ENCODE peak calls at places on chromosomes 7 and 10, in seven cellular contexts. One of them, this sample, is unnamed.

GRCh38 chr7:49644402-49645166 is 128.9 kb upstream of the VWC2 start:
- DNase-seq in GM10248: no peak
- DNase-seq in sigmoid colon: no peak
- DNase-seq in fibroblast of pulmonary artery: no peak
- DNase-seq in A549: no peak
- DNase-seq in tibial artery: no peak
- DNase-seq in CD4-positive, alpha-beta T cell: no peak
- DNase-seq in this sample: no peak

GRCh38 chr7:23247602-23248335 is 1.2 kb downstream of the GPNMB start:
- DNase-seq in GM10248: peak; percentile 55
- DNase-seq in tibial artery: peak; percentile 46
- DNase-seq in fibroblast of pulmonary artery: peak; percentile 14
- DNase-seq in sigmoid colon: peak; percentile 68
- DNase-seq in CD4-positive, alpha-beta T cell: no peak
- DNase-seq in A549: no peak
- DNase-seq in this sample: no peak

GRCh38 chr7:4650471-4651047 is 31.5 kb upstream of the FOXK1 start:
- DNase-seq in GM10248: no peak
- DNase-seq in tibial artery: no peak
- DNase-seq in A549: no peak
- DNase-seq in fibroblast of pulmonary artery: peak; percentile 72
- DNase-seq in CD4-positive, alpha-beta T cell: no peak
- DNase-seq in sigmoid colon: peak; percentile 72
- DNase-seq in this sample: peak; percentile 55

GRCh38 chr10:88934900-88935672 is 17.5 kb downstream of the ACTA2 start:
- DNase-seq in A549: peak; percentile 87
- DNase-seq in CD4-positive, alpha-beta T cell: peak; percentile 68
- DNase-seq in tibial artery: peak; percentile 84
- DNase-seq in sigmoid colon: peak; percentile 94
- DNase-seq in GM10248: peak; percentile 55
- DNase-seq in fibroblast of pulmonary artery: peak; percentile 90
- DNase-seq in this sample: peak; percentile 60

GRCh38 chr7:148442933-148443332 is 147.6 kb upstream of the C7orf33 start:
- DNase-seq in A549: no peak
- DNase-seq in sigmoid colon: no peak
- DNase-seq in CD4-positive, alpha-beta T cell: no peak
- DNase-seq in tibial artery: no peak
- DNase-seq in fibroblast of pulmonary artery: no peak
- DNase-seq in GM10248: no peak
- DNase-seq in this sample: no peak

GRCh38 chr10:3872700-3873099 is 87.7 kb upstream of the KLF6 start:
- DNase-seq in fibroblast of pulmonary artery: no peak
- DNase-seq in sigmoid colon: no peak
- DNase-seq in CD4-positive, alpha-beta T cell: no peak
- DNase-seq in tibial artery: no peak
- DNase-seq in GM10248: no peak
- DNase-seq in A549: no peak
- DNase-seq in this sample: no peak

GRCh38 chr10:113264333-113265131 is 288.3 kb upstream of the HABP2 start:
- DNase-seq in A549: no peak
- DNase-seq in GM10248: no peak
- DNase-seq in fibroblast of pulmonary artery: no peak
- DNase-seq in tibial artery: no peak
- DNase-seq in CD4-positive, alpha-beta T cell: no peak
- DNase-seq in sigmoid colon: no peak
- DNase-seq in this sample: no peak

GRCh38 chr10:52566471-52567246 is 205.9 kb downstream of the MBL2 start:
- DNase-seq in sigmoid colon: no peak
- DNase-seq in CD4-positive, alpha-beta T cell: no peak
- DNase-seq in fibroblast of pulmonary artery: peak; percentile 81
- DNase-seq in A549: peak; percentile 65
- DNase-seq in tibial artery: no peak
- DNase-seq in GM10248: no peak
- DNase-seq in this sample: no peak

GRCh38 chr7:2729893-2730716 is 42.1 kb downstream of the AMZ1 start:
- DNase-seq in A549: no peak
- DNase-seq in tibial artery: no peak
- DNase-seq in GM10248: no peak
- DNase-seq in sigmoid colon: peak; percentile 89
- DNase-seq in fibroblast of pulmonary artery: no peak
- DNase-seq in CD4-positive, alpha-beta T cell: peak; percentile 25
- DNase-seq in this sample: no peak

GRCh38 chr7:155021699-155022145 is 18.8 kb upstream of the PAXIP1 start:
- DNase-seq in A549: no peak
- DNase-seq in CD4-positive, alpha-beta T cell: no peak
- DNase-seq in tibial artery: no peak
- DNase-seq in sigmoid colon: no peak
- DNase-seq in GM10248: no peak
- DNase-seq in fibroblast of pulmonary artery: no peak
- DNase-seq in this sample: no peak

GRCh38 chr7:99623702-99624447 is 7.1 kb downstream of the ZSCAN25 start:
- DNase-seq in tibial artery: no peak
- DNase-seq in fibroblast of pulmonary artery: no peak
- DNase-seq in A549: no peak
- DNase-seq in CD4-positive, alpha-beta T cell: no peak
- DNase-seq in sigmoid colon: no peak
- DNase-seq in GM10248: no peak
- DNase-seq in this sample: no peak

GRCh38 chr10:17255512-17255911 is 27.5 kb downstream of the VIM start:
- DNase-seq in tibial artery: no peak
- DNase-seq in GM10248: no peak
- DNase-seq in sigmoid colon: no peak
- DNase-seq in fibroblast of pulmonary artery: no peak
- DNase-seq in A549: no peak
- DNase-seq in CD4-positive, alpha-beta T cell: no peak
- DNase-seq in this sample: no peak

GRCh38 chr10:17249820-17250219 is 21.8 kb downstream of the VIM start:
- DNase-seq in A549: peak; percentile 24
- DNase-seq in GM10248: no peak
- DNase-seq in sigmoid colon: no peak
- DNase-seq in fibroblast of pulmonary artery: peak; percentile 60
- DNase-seq in CD4-positive, alpha-beta T cell: no peak
- DNase-seq in tibial artery: no peak
- DNase-seq in this sample: no peak

GRCh38 chr10:17247210-17247609 is 19.2 kb downstream of the VIM start:
- DNase-seq in GM10248: no peak
- DNase-seq in tibial artery: no peak
- DNase-seq in fibroblast of pulmonary artery: no peak
- DNase-seq in CD4-positive, alpha-beta T cell: no peak
- DNase-seq in sigmoid colon: no peak
- DNase-seq in A549: no peak
- DNase-seq in this sample: no peak

GRCh38 chr10:17248964-17249363 is 20.9 kb downstream of the VIM start:
- DNase-seq in CD4-positive, alpha-beta T cell: no peak
- DNase-seq in A549: no peak
- DNase-seq in sigmoid colon: no peak
- DNase-seq in fibroblast of pulmonary artery: no peak
- DNase-seq in GM10248: no peak
- DNase-seq in tibial artery: no peak
- DNase-seq in this sample: no peak

DNA sequence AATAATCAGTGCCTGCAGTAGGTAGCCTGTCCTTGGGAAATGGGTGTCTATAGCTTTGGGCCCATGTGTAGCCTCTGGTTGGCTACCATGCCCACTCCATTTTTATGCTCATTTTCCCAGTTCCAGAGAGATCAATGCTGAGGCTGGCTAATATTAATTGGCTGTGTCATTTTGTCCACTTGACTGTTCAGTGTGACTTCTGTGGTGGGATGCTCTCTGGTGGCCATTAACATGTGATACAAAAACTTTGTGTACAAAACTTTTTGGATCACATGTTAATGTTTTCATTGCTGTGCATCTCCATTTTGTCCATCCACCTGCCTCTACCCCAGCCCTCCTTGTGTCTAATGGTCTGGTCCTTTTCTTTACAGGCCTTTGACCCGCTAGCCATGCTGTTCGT is 22.7 kb downstream of the VIM start:
- DNase-seq in A549: no peak
- DNase-seq in sigmoid colon: no peak
- DNase-seq in CD4-positive, alpha-beta T cell: no peak
- DNase-seq in GM10248: no peak
- DNase-seq in tibial artery: no peak
- DNase-seq in fibroblast of pulmonary artery: peak; percentile 19
- DNase-seq in this sample: no peak
- TF ChIP-seq CTCF in A549: peak; percentile 13
- TF ChIP-seq CTCF in sigmoid colon: no peak
- TF ChIP-seq CTCF in CD4-positive, alpha-beta T cell: no peak
- TF ChIP-seq CTCF in GM10248: no peak
- TF ChIP-seq CTCF in tibial artery: peak; percentile 15
- TF ChIP-seq CTCF in fibroblast of pulmonary artery: no peak
- TF ChIP-seq CTCF in this sample: no peak

DNA sequence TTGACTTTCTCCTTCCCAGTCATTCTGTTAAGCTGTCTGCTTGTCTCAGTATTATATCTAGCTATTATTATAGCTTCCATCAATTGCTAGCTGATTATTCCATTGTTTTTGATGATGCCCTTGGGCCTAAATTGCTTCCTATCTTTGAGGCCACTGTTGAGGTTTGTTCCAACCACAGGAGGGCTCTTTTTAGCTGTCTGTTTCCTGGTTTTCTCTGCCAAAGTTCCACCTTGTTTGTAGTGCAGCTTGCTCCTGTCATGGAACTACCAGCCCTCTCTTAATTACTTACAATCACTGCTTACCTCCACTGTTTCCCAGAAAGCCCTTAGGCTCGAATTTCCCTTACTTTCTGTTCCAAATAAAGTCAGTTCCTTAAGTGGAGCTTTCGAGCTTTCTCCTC is 118.7 kb upstream of the SEC61G start:
- DNase-seq in tibial artery: no peak
- DNase-seq in sigmoid colon: no peak
- DNase-seq in A549: peak; percentile 55
- DNase-seq in fibroblast of pulmonary artery: peak; percentile 23
- DNase-seq in GM10248: no peak
- DNase-seq in CD4-positive, alpha-beta T cell: no peak
- DNase-seq in this sample: no peak
- TF ChIP-seq CTCF in tibial artery: no peak
- TF ChIP-seq CTCF in sigmoid colon: no peak
- TF ChIP-seq CTCF in A549: peak; percentile 34
- TF ChIP-seq CTCF in fibroblast of pulmonary artery: no peak
- TF ChIP-seq CTCF in GM10248: no peak
- TF ChIP-seq CTCF in CD4-positive, alpha-beta T cell: no peak
- TF ChIP-seq CTCF in this sample: no peak

GRCh38 chr10:2620827-2621521 is 446.4 kb upstream of the PFKP start:
- DNase-seq in tibial artery: no peak
- DNase-seq in A549: no peak
- DNase-seq in CD4-positive, alpha-beta T cell: no peak
- DNase-seq in GM10248: no peak
- DNase-seq in sigmoid colon: no peak
- DNase-seq in fibroblast of pulmonary artery: no peak
- DNase-seq in this sample: no peak

GRCh38 chr10:2619927-2620326 is 447.4 kb upstream of the PFKP start:
- DNase-seq in CD4-positive, alpha-beta T cell: no peak
- DNase-seq in A549: no peak
- DNase-seq in GM10248: no peak
- DNase-seq in sigmoid colon: no peak
- DNase-seq in tibial artery: no peak
- DNase-seq in fibroblast of pulmonary artery: no peak
- DNase-seq in this sample: no peak

GRCh38 chr10:2623675-2624274 is 443.6 kb upstream of the PFKP start:
- DNase-seq in A549: no peak
- DNase-seq in fibroblast of pulmonary artery: no peak
- DNase-seq in GM10248: no peak
- DNase-seq in CD4-positive, alpha-beta T cell: no peak
- DNase-seq in tibial artery: no peak
- DNase-seq in sigmoid colon: no peak
- DNase-seq in this sample: no peak

GRCh38 chr10:2625094-2625493 is 442.3 kb upstream of the PFKP start:
- DNase-seq in sigmoid colon: no peak
- DNase-seq in CD4-positive, alpha-beta T cell: no peak
- DNase-seq in tibial artery: no peak
- DNase-seq in GM10248: no peak
- DNase-seq in fibroblast of pulmonary artery: no peak
- DNase-seq in A549: no peak
- DNase-seq in this sample: no peak

GRCh38 chr10:2619472-2619871 is 447.9 kb upstream of the PFKP start:
- DNase-seq in tibial artery: no peak
- DNase-seq in CD4-positive, alpha-beta T cell: no peak
- DNase-seq in GM10248: no peak
- DNase-seq in sigmoid colon: no peak
- DNase-seq in A549: peak; percentile 41
- DNase-seq in fibroblast of pulmonary artery: no peak
- DNase-seq in this sample: peak; percentile 62
- TF ChIP-seq CTCF in tibial artery: no peak
- TF ChIP-seq CTCF in CD4-positive, alpha-beta T cell: no peak
- TF ChIP-seq CTCF in GM10248: no peak
- TF ChIP-seq CTCF in sigmoid colon: no peak
- TF ChIP-seq CTCF in A549: peak; percentile 34
- TF ChIP-seq CTCF in fibroblast of pulmonary artery: no peak
- TF ChIP-seq CTCF in this sample: peak; percentile 55

GRCh38 chr7:43110790-43111362 is 1.6 kb upstream of the HECW1 start:
- DNase-seq in A549: no peak
- DNase-seq in fibroblast of pulmonary artery: no peak
- DNase-seq in sigmoid colon: no peak
- DNase-seq in CD4-positive, alpha-beta T cell: no peak
- DNase-seq in tibial artery: no peak
- DNase-seq in GM10248: no peak
- DNase-seq in this sample: no peak

GRCh38 chr7:43105521-43106120 is 6.8 kb upstream of the HECW1 start:
- DNase-seq in fibroblast of pulmonary artery: peak; percentile 25
- DNase-seq in CD4-positive, alpha-beta T cell: no peak
- DNase-seq in GM10248: no peak
- DNase-seq in tibial artery: no peak
- DNase-seq in sigmoid colon: no peak
- DNase-seq in A549: no peak
- DNase-seq in this sample: no peak

GRCh38 chr7:43108255-43109011 is 4.0 kb upstream of the HECW1 start:
- DNase-seq in GM10248: peak; percentile 60
- DNase-seq in A549: peak; percentile 58
- DNase-seq in sigmoid colon: no peak
- DNase-seq in fibroblast of pulmonary artery: peak; percentile 72
- DNase-seq in tibial artery: peak; percentile 55
- DNase-seq in CD4-positive, alpha-beta T cell: peak; percentile 39
- DNase-seq in this sample: peak; percentile 91

GRCh38 chr7:43099750-43100149 is 12.7 kb upstream of the HECW1 start:
- DNase-seq in fibroblast of pulmonary artery: no peak
- DNase-seq in sigmoid colon: no peak
- DNase-seq in CD4-positive, alpha-beta T cell: no peak
- DNase-seq in GM10248: no peak
- DNase-seq in tibial artery: no peak
- DNase-seq in A549: no peak
- DNase-seq in this sample: no peak

DNA sequence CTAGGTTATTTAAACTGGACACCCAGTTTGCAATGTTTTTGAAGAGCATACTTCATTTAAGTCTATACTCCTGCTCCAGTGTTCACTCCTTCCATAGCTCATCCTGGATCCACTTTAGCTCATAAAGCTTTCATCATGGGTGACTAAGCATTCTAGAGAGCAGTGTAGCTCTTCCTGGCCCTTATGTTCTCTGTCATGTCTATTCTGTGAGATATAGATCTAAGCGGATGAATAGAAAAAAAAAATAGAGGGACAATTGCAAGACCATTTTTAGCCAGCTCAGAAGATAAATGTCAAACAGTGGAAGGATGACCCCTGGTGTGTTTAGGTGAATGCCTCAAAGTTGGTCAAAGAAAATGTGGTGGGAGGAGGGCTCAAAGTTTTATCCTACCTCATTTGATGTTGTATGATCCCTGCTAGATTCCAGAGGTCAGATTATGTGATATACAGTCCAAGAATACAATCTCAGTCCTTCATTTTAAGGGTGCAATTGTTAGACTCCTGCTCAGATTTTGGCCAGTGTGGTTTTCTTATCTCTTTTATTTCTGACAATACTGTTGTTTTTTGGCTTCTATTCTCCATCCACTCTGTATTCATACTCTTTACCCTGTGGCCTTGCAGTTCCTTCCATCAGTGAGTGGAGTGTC is 7.5 kb upstream of the HECW1 start:
- DNase-seq in GM10248: no peak
- DNase-seq in A549: no peak
- DNase-seq in CD4-positive, alpha-beta T cell: no peak
- DNase-seq in fibroblast of pulmonary artery: no peak
- DNase-seq in sigmoid colon: no peak
- DNase-seq in tibial artery: no peak
- DNase-seq in this sample: no peak
- TF ChIP-seq CTCF in GM10248: no peak
- TF ChIP-seq CTCF in A549: no peak
- TF ChIP-seq CTCF in CD4-positive, alpha-beta T cell: no peak
- TF ChIP-seq CTCF in fibroblast of pulmonary artery: no peak
- TF ChIP-seq CTCF in sigmoid colon: no peak
- TF ChIP-seq CTCF in tibial artery: no peak
- TF ChIP-seq CTCF in this sample: no peak

This sample was measured in glutamatergic neuron.